ENCODE peak calls at places on chromosomes 1 and 21, in five cellular contexts. W, T, F, C and A are unnamed samples.

GRCh38 chr1:117210831-117211261 is at the start of gene VTCN1:
- DNase-seq in W (no peak), T (no peak), F (no peak), C (no peak), A (peak; percentile 39)

GRCh38 chr1:59699227-59699847 is 115.4 kb upstream of the HOOK1 start:
- DNase-seq in W (peak; percentile 45), T (peak; percentile 57), F (peak; percentile 48), C (no peak), A (peak; percentile 18)

GRCh38 chr1:18440385-18441226 is 40.1 kb upstream of the KLHDC7A start:
- DNase-seq in W (no peak), T (no peak), F (no peak), C (no peak), A (no peak)

GRCh38 chr1:118049981-118050380 is 120.4 kb downstream of the WDR3 start:
- DNase-seq in W (peak; percentile 49), T (no peak), F (no peak), C (no peak), A (no peak)

GRCh38 chr1:159015440-159015909 is 5.8 kb downstream of the IFI16 start:
- DNase-seq in W (peak; percentile 72), T (peak; percentile 94), F (no peak), C (no peak), A (peak; percentile 65)

GRCh38 chr1:234231893-234232276 is 141.4 kb upstream of the COA6 start:
- DNase-seq in W (no peak), T (no peak), F (no peak), C (no peak), A (no peak)

GRCh38 chr21:22575165-22575584 is 1577.0 kb downstream of the NCAM2 start:
- DNase-seq in W (peak; percentile 21), T (no peak), F (no peak), C (peak; percentile 36), A (no peak)

GRCh38 chr1:15148004-15148403 is 5.5 kb upstream of the TMEM51 start:
- DNase-seq in W (no peak), T (no peak), F (no peak), C (no peak), A (no peak)

GRCh38 chr1:234886081-234886874 is 242.4 kb downstream of the TOMM20 start:
- DNase-seq in W (no peak), T (no peak), F (no peak), C (no peak), A (no peak)

GRCh38 chr1:3618576-3618903 is 6.3 kb upstream of the TPRG1L start:
- DNase-seq in W (no peak), T (no peak), F (no peak), C (no peak), A (no peak)

GRCh38 chr1:101205457-101205856 is 31.4 kb upstream of the S1PR1 start:
- DNase-seq in W (no peak), T (no peak), F (no peak), C (no peak), A (no peak)

GRCh38 chr1:20137604-20138003 is 1.5 kb upstream of the PLA2G2F start:
- DNase-seq in W (no peak), T (no peak), F (no peak), C (no peak), A (no peak)

GRCh38 chr1:163928649-163929048 is 606.9 kb downstream of the NUF2 start:
- DNase-seq in W (no peak), T (no peak), F (no peak), C (no peak), A (no peak)

GRCh38 chr1:218558411-218558810 is 213.3 kb downstream of the TGFB2 start:
- DNase-seq in W (no peak), T (no peak), F (no peak), C (no peak), A (no peak)

GRCh38 chr1:245809361-245809760 is 654.6 kb downstream of the KIF26B start:
- DNase-seq in W (no peak), T (no peak), F (no peak), C (no peak), A (no peak)

GRCh38 chr1:100457683-100458082 is 80.3 kb upstream of the GPR88 start:
- DNase-seq in W (no peak), T (no peak), F (no peak), C (no peak), A (no peak)

GRCh38 chr1:244862354-244862698 is 2.0 kb downstream of the HNRNPU start:
- DNase-seq in W (peak; percentile 56), T (no peak), F (no peak), C (no peak), A (peak; percentile 38)

GRCh38 chr1:160124709-160125478 is 9.3 kb downstream of the ATP1A2 start:
- DNase-seq in W (no peak), T (peak; percentile 89), F (peak; percentile 88), C (no peak), A (peak; percentile 94)

GRCh38 chr1:151846062-151846568 is 6.5 kb upstream of the C2CD4D start:
- DNase-seq in W (peak; percentile 62), T (peak; percentile 75), F (peak; percentile 41), C (no peak), A (peak; percentile 47)

GRCh38 chr1:18110968-18111367 is 3.4 kb downstream of the IGSF21 start:
- DNase-seq in W (peak; percentile 34), T (no peak), F (no peak), C (no peak), A (no peak)

GRCh38 chr1:224539971-224540370 is 76.1 kb upstream of the CNIH3 start:
- DNase-seq in W (no peak), T (peak; percentile 52), F (no peak), C (no peak), A (no peak)

GRCh38 chr21:40002978-40003377 is 135.7 kb downstream of the PCP4 start:
- DNase-seq in W (no peak), T (no peak), F (no peak), C (no peak), A (no peak)

GRCh38 chr1:220528679-220529529 is 968 bp downstream of the MARK1 start:
- DNase-seq in W (no peak), T (no peak), F (no peak), C (no peak), A (no peak)

GRCh38 chr1:210523830-210524229 is 195.1 kb downstream of the HHAT start:
- DNase-seq in W (no peak), T (no peak), F (no peak), C (no peak), A (no peak)

GRCh38 chr1:221234821-221235220 is 355.6 kb downstream of the HLX start:
- DNase-seq in W (no peak), T (peak; percentile 42), F (no peak), C (no peak), A (no peak)

GRCh38 chr1:19640363-19641316 is 3.5 kb upstream of the NBL1 start:
- DNase-seq in W (no peak), T (peak; percentile 26), F (peak; percentile 76), C (no peak), A (peak; percentile 60)

GRCh38 chr1:96544051-96544830 is 177.3 kb upstream of the PTBP2 start:
- DNase-seq in W (no peak), T (no peak), F (no peak), C (no peak), A (no peak)

GRCh38 chr1:88983791-88984552 is 8.5 kb downstream of the KYAT3 start:
- DNase-seq in W (peak; percentile 47), T (peak; percentile 69), F (peak; percentile 71), C (no peak), A (peak; percentile 36)

GRCh38 chr1:70874063-70874462 is 173.6 kb downstream of the PTGER3 start:
- DNase-seq in W (no peak), T (no peak), F (no peak), C (no peak), A (no peak)

GRCh38 chr1:236854602-236854978 is 59.5 kb downstream of the MTR start:
- DNase-seq in W (no peak), T (peak; percentile 46), F (no peak), C (no peak), A (no peak)

GRCh38 chr1:66140072-66140471 is 347.4 kb downstream of the PDE4B start:
- DNase-seq in W (no peak), T (no peak), F (no peak), C (no peak), A (no peak)

GRCh38 chr1:205275916-205276315 is 45.6 kb downstream of the NUAK2 start:
- DNase-seq in W (no peak), T (no peak), F (no peak), C (no peak), A (no peak)

GRCh38 chr1:230684146-230684545 is 29.8 kb downstream of the AGT start:
- DNase-seq in W (no peak), T (no peak), F (no peak), C (no peak), A (no peak)

DNA sequence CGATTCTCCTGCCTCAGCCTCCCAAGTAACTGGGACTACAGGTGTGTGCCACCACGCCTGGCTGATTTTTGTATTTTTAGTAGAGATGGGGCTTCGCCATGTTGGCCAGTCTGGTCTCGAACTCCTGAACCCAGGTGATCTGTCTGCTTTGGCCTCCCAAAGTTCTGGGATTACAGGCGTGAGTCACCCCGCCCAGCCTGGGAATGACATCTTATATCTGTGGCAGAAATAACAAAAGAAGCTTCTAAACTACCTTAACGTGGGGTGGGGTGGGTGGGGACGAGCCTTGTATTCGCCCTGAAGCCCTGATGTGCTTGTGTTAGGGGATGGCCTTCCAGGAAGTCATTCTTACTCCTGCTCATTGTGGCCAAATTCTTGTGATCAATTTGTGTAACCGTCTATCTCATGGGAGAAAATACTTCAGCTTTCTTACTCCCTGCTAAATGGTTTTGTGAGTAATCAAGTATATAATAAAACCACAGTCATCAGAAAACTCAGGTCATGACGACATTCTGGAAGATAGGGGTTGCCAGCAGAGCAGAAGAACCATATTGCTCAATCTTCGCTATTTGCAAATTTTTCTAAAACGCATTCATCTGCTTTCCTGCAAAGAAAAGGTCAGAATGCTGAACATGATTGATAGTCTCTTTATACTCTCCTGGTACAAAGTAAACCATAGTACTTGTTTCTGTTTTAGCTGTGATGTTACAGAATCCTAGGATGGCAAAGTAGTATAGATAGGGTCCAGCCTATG is 63.2 kb downstream of the DIRAS3 start:
- DNase-seq in W (no peak), T (peak; percentile 96), F (no peak), C (no peak), A (peak; percentile 87)
- TF ChIP-seq MAFK in W (no peak), T (peak; percentile 77), F (no peak), C (no peak), A (peak; percentile 90)

GRCh38 chr1:156160744-156161181 is 7.4 kb downstream of the SEMA4A start:
- DNase-seq in W (peak; percentile 92), T (peak; percentile 58), F (no peak), C (no peak), A (no peak)
- TF ChIP-seq MAFK in W (no peak), T (no peak), F (no peak), C (no peak), A (no peak)

DNA sequence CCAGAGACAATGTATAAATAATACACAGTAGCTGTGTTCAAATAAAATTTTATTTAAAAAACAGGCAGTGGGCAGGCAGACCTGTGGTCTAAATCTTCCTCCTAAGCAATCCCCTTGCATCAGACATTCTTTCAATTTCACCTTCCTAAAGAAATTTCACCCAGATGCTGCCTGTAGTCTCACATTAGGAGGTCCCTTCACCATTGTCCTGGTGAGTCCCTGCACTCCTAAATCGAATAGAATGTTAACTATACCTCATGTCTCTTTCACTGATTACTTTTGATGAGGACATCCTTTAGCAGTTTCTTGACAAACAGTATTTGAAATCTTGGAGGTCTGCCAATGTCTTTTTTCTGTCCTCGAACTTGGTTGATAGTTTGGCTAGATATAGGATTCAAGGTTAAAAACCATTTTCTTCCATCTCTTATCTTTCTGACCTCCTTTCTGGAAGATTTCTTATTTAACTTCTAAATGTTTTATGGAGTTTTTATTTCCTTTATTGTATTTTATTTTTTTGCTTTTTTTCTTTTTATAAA is 77.5 kb downstream of the LPGAT1 start:
- DNase-seq in W (no peak), T (no peak), F (no peak), C (no peak), A (no peak)
- TF ChIP-seq MAFK in W (no peak), T (no peak), F (no peak), C (no peak), A (no peak)

GRCh38 chr1:25117233-25117823 is 115.0 kb downstream of the SYF2 start:
- DNase-seq in W (peak; percentile 62), T (no peak), F (peak; percentile 60), C (peak; percentile 38), A (peak; percentile 21)
- TF ChIP-seq MAFK in W (no peak), T (no peak), F (no peak), C (no peak), A (no peak)